ENCODE peak calls at places on chromosomes 3 and 15, in six cellular contexts. V is stomach, O is transverse colon, L is GM12878, Q is suprapubic skin, R is HCT116. Z is an unnamed sample.

GRCh38 chr15:87743557-87743956 is 513.0 kb downstream of the NTRK3 start:
- DNase-seq in Q (no peak), L (no peak), R (no peak), V (no peak), O (no peak), Z (no peak)

GRCh38 chr15:74134387-74135027 is 4.1 kb downstream of the ISLR2 start:
- DNase-seq in R (no peak), V (peak; percentile 53), L (no peak), O (peak; percentile 38), Q (peak; percentile 67), Z (peak; percentile 73)

GRCh38 chr3:136070334-136070733 is 104.8 kb downstream of the PPP2R3A start:
- DNase-seq in V (no peak), L (no peak), Q (no peak), O (no peak), R (no peak), Z (no peak)

GRCh38 chr3:34859741-34860140 is 779.6 kb upstream of the ARPP21 start:
- DNase-seq in Q (no peak), V (no peak), R (no peak), O (no peak), L (no peak), Z (no peak)

GRCh38 chr3:184880616-184881015 is 68.7 kb downstream of the VPS8 start:
- DNase-seq in L (no peak), V (no peak), O (no peak), R (no peak), Q (no peak), Z (no peak)

GRCh38 chr15:67917037-67917436 is 77.2 kb upstream of the RNU6-1 start:
- DNase-seq in V (no peak), L (no peak), O (no peak), Q (no peak), R (no peak), Z (peak; percentile 67)

GRCh38 chr3:81666502-81667121 is 94.8 kb downstream of the GBE1 start:
- DNase-seq in V (no peak), R (no peak), Q (no peak), O (no peak), L (no peak), Z (no peak)

GRCh38 chr3:18302517-18302916 is 122.6 kb downstream of the SATB1 start:
- DNase-seq in O (peak; percentile 7), R (no peak), L (no peak), Q (no peak), V (no peak), Z (peak; percentile 79)

GRCh38 chr15:74129411-74130088 is 836 bp upstream of the ISLR2 start:
- DNase-seq in Q (no peak), R (no peak), L (no peak), V (no peak), O (no peak), Z (no peak)

GRCh38 chr15:44102675-44103254 is 92.3 kb downstream of the FRMD5 start:
- DNase-seq in Q (no peak), R (peak; percentile 93), L (no peak), V (peak; percentile 34), O (no peak), Z (no peak)

GRCh38 chr15:61818801-61819200 is 241.4 kb downstream of the VPS13C start:
- DNase-seq in Q (no peak), O (no peak), R (no peak), V (no peak), L (no peak), Z (no peak)

GRCh38 chr3:55329849-55330248 is 157.3 kb downstream of the WNT5A start:
- DNase-seq in R (no peak), L (no peak), Q (no peak), O (no peak), V (no peak), Z (no peak)

GRCh38 chr3:107524214-107525100 is 1.7 kb downstream of the BBX start:
- DNase-seq in Q (peak; percentile 71), O (peak; percentile 51), R (no peak), L (no peak), V (peak; percentile 50), Z (peak; percentile 77)

GRCh38 chr3:115254492-115255196 is 107.6 kb upstream of the ZBTB20 start:
- DNase-seq in O (no peak), R (no peak), Q (no peak), V (no peak), L (no peak), Z (peak; percentile 42)

GRCh38 chr3:72385172-72385571 is 463.1 kb downstream of the SHQ1 start:
- DNase-seq in L (no peak), O (no peak), R (no peak), Q (no peak), V (no peak), Z (no peak)

GRCh38 chr3:70989174-70989573 is 594.4 kb downstream of the FOXP1 start:
- DNase-seq in R (no peak), L (no peak), Q (no peak), O (no peak), V (no peak), Z (no peak)

GRCh38 chr3:192655627-192656026 is 71.7 kb downstream of the FGF12 start:
- DNase-seq in V (no peak), Q (no peak), R (no peak), O (no peak), L (no peak), Z (no peak)

GRCh38 chr15:57437564-57437963 is 61.3 kb downstream of the CGNL1 start:
- DNase-seq in L (no peak), V (no peak), Q (no peak), R (no peak), O (no peak), Z (no peak)

GRCh38 chr3:81419196-81419595 is 342.2 kb downstream of the GBE1 start:
- DNase-seq in L (no peak), V (no peak), Q (no peak), R (no peak), O (no peak), Z (no peak)

GRCh38 chr3:124774305-124774673 is 44.0 kb downstream of the UMPS start:
- DNase-seq in Q (no peak), V (no peak), L (no peak), R (no peak), O (peak; percentile 19), Z (no peak)

GRCh38 chr3:48194446-48195071 is 6.3 kb upstream of the CDC25A start:
- DNase-seq in O (peak; percentile 71), L (peak; percentile 23), V (peak; percentile 74), Q (no peak), R (peak; percentile 48), Z (no peak)

GRCh38 chr3:147613710-147614109 is 204.5 kb downstream of the ZIC1 start:
- DNase-seq in L (no peak), V (no peak), Q (no peak), O (no peak), R (no peak), Z (no peak)

GRCh38 chr15:68052431-68052830 is 1.7 kb upstream of the PIAS1 start:
- DNase-seq in O (no peak), R (no peak), V (no peak), L (no peak), Q (no peak), Z (no peak)

GRCh38 chr3:86995537-86995936 is 4.6 kb upstream of the VGLL3 start:
- DNase-seq in Q (no peak), L (no peak), O (no peak), V (no peak), R (peak; percentile 21), Z (peak; percentile 57)
- H3K4me1 ChIP-seq in Q (peaks cover 10% of the 10 kb centered on the region), L (no peaks in the 10 kb centered on the region), O (no peaks in the 10 kb centered on the region), V (peaks cover 6% of the 10 kb centered on the region), R (peaks cover 3% of the 10 kb centered on the region), Z (no peaks in the 10 kb centered on the region)

GRCh38 chr15:101176625-101177024 is 75.2 kb downstream of the CHSY1 start:
- DNase-seq in L (no peak), R (no peak), Q (no peak), O (no peak), V (no peak), Z (no peak)
- TF ChIP-seq POLR2AphosphoS5 in L (no peak), R (no peak), Q (no peak), O (no peak), V (no peak), Z (no peak)

DNA sequence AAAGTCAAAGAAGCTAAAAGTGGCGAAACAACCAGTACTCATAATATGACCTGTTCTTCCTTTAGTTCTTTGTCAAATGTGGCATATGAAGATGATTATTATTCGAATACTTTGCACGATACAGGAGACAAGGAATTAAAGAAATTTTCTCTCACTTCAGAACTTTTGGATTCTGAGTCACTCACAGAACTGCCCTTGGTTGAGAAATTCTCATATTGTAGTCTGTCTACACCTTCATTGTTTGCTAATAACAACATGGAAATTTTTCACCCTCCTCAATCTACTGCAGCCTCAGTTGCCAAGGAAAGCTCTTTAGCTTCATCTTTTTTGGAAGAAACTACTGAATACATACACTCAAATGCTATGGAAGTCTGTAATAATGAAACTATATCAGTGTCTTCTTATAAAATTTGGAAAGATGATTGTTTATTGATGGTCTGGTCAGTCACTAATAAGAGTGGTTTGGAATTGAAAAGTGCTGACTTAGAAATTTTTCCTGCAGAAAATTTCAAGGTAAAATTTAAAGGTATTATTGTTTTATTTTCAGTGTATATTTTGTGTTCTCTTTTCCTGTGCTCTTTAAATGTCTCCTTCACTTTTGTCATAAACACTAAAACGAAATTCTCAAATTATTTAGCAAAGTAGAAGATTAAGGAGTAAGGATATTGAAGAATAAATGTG is 89.0 kb downstream of the AP4E1 start:
- DNase-seq in R (no peak), L (no peak), O (no peak), Q (no peak), V (no peak), Z (no peak)
- H3K27ac ChIP-seq in R (no peak overlapping the region), L (no peak overlapping the region), O (no peak overlapping the region), Q (no peak overlapping the region), V (no peak overlapping the region), Z (no peak overlapping the region)

GRCh38 chr15:78565951-78566774 is 843 bp downstream of the CHRNA5 start:
- DNase-seq in O (peak; percentile 13), L (no peak), V (no peak), R (no peak), Q (no peak), Z (no peak)

GRCh38 chr15:78567541-78567940 is 2.2 kb downstream of the CHRNA5 start:
- DNase-seq in L (no peak), V (no peak), R (no peak), Q (no peak), O (no peak), Z (no peak)

GRCh38 chr15:78563092-78563491 is 2.2 kb upstream of the CHRNA5 start:
- DNase-seq in L (no peak), Q (no peak), V (no peak), O (no peak), R (no peak), Z (no peak)

GRCh38 chr15:78564743-78565096 is 600 bp upstream of the CHRNA5 start:
- DNase-seq in O (no peak), L (no peak), R (no peak), V (no peak), Q (no peak), Z (no peak)

DNA sequence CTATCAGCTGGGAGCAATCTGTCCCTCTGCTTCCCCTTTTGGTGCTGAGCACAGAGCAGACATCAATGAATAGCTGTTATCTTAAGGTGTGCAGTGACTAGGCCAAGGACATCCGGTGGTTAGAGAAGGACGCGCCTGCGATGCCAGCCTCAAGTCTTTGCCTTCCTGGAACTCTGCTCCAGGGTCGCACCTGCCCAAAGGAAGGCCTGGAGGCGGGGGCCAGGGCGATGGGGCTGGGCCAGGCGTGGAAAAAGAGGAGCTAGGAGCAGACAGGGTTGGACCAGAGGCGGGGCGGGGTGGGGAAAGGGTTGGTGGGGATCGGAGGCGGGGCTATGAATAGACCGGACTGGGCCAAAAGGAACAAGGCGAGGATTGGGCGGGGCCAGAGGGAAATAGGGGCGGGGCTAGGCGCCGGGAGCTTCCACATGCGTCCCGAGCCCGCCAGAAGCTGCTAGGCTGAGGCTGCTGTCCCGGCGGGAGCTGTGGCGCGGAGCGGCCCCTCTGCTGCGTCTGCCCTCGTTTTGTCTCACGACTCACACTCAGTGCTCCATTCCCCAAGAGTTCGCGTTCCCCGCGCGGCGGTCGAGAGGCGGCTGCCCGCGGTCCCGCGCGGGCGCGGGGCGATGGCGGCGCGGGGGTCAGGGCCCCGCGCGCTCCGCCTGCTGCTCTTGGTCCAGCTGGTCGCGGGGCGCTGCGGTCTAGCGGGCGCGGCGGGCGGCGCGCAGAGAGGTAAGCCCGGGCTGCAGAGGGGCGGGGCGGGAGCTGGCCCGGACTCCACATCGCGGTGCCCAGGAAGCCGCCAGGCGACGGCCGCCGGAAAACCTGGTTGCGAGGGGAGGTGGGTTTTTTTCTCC is at the start of gene CHRNA5:
- DNase-seq in Q (peak; percentile 95), V (peak; percentile 94), L (peak; percentile 63), R (peak; percentile 79), O (peak; percentile 97), Z (peak; percentile 97)
- H3K4me1 ChIP-seq in Q (peaks cover 16% of the 10 kb centered on the region), V (peaks cover 19% of the 10 kb centered on the region), L (peaks cover 5% of the 10 kb centered on the region), R (no peaks in the 10 kb centered on the region), O (peaks cover 19% of the 10 kb centered on the region), Z (peaks cover 5% of the 10 kb centered on the region)

Z was measured in sigmoid colon.